ENCODE peak calls at places on chromosomes 6 and 20, in seven cellular contexts. P is heart left ventricle, Z is fibroblast of lung, S is ovary, W is pancreas, V is uterus, B is endothelial cell of umbilical vein. I is an unnamed sample. For H3K4me1, the result is how much of the 10 kb centered on the place peaks cover.

GRCh38 chr6:29631209-29631810 is 1.7 kb downstream of the GABBR1 start:
- DNase-seq in P (no peak), Z (peak), S (no peak), W (no peak), V (no peak), B (no peak), I (no peak)

GRCh38 chr6:75381878-75382633 is 97.5 kb upstream of the TMEM30A start:
- DNase-seq in P (no peak), Z (peak), S (no peak), W (no peak), V (no peak), B (peak), I (no peak)

GRCh38 chr6:151451950-151452749 is at the start of gene RMND1:
- DNase-seq in P (peak), Z (peak), S (peak), W (peak), V (peak), B (peak), I (peak)

GRCh38 chr6:162940426-162940825 is 212.7 kb downstream of the PACRG start:
- DNase-seq in P (peak), Z (peak), S (no peak), W (no peak), V (no peak), B (no peak), I (no peak)

GRCh38 chr20:17761612-17762011 is 61.8 kb downstream of the BANF2 start:
- DNase-seq in P (no peak), Z (no peak), S (no peak), W (no peak), V (no peak), B (no peak), I (no peak)

GRCh38 chr6:32940656-32941411 is at the start of gene HLA-DMB:
- DNase-seq in P (no peak), Z (peak), S (no peak), W (peak), V (no peak), B (peak), I (no peak)

GRCh38 chr20:46031701-46032254 is 2.8 kb downstream of the SLC12A5 start:
- DNase-seq in P (peak), Z (no peak), S (no peak), W (no peak), V (no peak), B (no peak), I (no peak)

GRCh38 chr20:37452236-37452635 is 68.8 kb upstream of the NNAT start:
- DNase-seq in P (no peak), Z (no peak), S (no peak), W (no peak), V (no peak), B (no peak), I (no peak)

GRCh38 chr20:38434310-38434741 is 802 bp downstream of the SNHG17 start:
- DNase-seq in P (no peak), Z (peak), S (no peak), W (no peak), V (no peak), B (peak), I (no peak)

GRCh38 chr6:155604991-155605390 is 149.4 kb upstream of the NOX3 start:
- DNase-seq in P (no peak), Z (peak), S (no peak), W (no peak), V (no peak), B (no peak), I (no peak)

GRCh38 chr6:10381830-10382208 is 33.1 kb downstream of the TFAP2A start:
- DNase-seq in P (no peak), Z (no peak), S (no peak), W (no peak), V (no peak), B (no peak), I (no peak)

GRCh38 chr20:37464173-37464572 is 56.9 kb upstream of the NNAT start:
- DNase-seq in P (no peak), Z (no peak), S (no peak), W (no peak), V (no peak), B (no peak), I (no peak)

GRCh38 chr6:149335924-149336323 is 18.4 kb downstream of the TAB2 start:
- DNase-seq in P (no peak), Z (peak), S (no peak), W (no peak), V (no peak), B (peak), I (peak)
- H3K4me1 ChIP-seq in P (half or more), Z (under half), S (under half), W (half or more), V (under half), B (under half), I (half or more)

GRCh38 chr6:3455121-3455489 is 1.7 kb downstream of the SLC22A23 start:
- DNase-seq in P (no peak), Z (no peak), S (no peak), W (no peak), V (no peak), B (no peak), I (no peak)

GRCh38 chr6:3455490-3456394 is 1.1 kb downstream of the SLC22A23 start:
- DNase-seq in P (peak), Z (no peak), S (no peak), W (peak), V (peak), B (peak), I (peak)

GRCh38 chr6:3451498-3451897 is 5.4 kb downstream of the SLC22A23 start:
- DNase-seq in P (no peak), Z (no peak), S (no peak), W (no peak), V (no peak), B (no peak), I (no peak)

GRCh38 chr6:3454206-3455016 is 2.4 kb downstream of the SLC22A23 start:
- DNase-seq in P (no peak), Z (no peak), S (no peak), W (no peak), V (no peak), B (no peak), I (no peak)

DNA sequence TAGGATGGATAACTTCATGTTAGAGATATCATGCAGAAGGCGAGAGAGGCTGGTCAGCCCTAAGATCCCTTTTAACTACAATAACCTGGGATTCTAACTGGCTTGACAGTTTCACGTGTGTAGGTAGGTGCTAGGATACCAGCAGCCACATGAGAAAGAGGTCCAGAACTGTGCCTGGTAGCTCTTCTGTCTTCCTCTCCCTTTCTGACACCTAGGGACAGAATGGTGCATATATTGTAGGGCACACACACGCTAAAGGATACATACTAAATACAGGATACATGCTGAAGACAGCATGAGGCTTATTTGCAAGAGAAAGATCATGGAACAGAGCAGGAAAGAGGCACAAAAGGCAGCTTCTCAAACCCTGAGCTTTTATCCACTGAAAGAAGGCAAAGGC is 3.4 kb downstream of the SLC22A23 start:
- DNase-seq in P (no peak), Z (no peak), S (no peak), W (no peak), V (no peak), B (no peak), I (no peak)
- TF ChIP-seq CTCF in P (no peak), Z (no peak), S (no peak), W (no peak), V (no peak), B (no peak), I (no peak)

GRCh38 chr6:107956586-107957164 is 1.3 kb downstream of the SEC63 start:
- DNase-seq in P (no peak), Z (peak), S (no peak), W (no peak), V (no peak), B (no peak), I (no peak)
- H3K4me1 ChIP-seq in P (under half), Z (under half), S (under half), W (under half), V (under half), B (under half), I (under half)

DNA sequence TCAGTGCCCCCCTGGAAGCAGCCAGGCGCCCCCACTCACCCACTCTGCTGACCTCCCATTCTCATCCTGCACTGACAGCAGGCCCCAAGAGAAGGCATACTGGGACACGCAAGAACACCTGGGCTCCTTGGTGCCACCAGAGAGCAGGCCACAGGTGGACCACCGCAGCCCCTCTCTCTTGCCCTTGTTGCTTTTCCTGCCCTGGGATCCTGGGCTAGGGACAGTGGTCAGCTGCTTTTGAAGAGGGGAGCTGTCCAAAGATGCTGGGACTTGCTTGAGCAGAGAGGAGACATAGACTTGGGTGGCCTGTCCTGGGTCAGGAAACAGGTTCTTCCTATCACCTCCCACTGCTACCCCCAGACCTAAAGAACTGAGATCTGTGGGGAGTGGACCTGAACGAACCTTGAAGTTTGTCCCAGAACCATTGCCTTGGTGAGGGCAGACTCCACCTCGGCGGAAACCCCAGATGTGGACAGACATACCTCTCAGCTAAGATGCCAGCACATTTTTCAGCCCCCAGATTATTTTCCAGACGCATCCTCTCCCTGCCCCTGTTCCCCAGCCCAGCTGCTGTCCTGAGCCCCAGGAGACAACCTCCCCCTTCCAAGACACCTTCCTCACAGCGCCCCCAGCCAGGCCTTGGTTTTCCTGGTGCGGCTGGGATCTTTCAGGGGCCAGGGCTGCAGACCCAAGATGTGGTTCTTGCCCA is 1.1 kb downstream of the GLP1R start:
- DNase-seq in P (no peak), Z (no peak), S (no peak), W (no peak), V (no peak), B (no peak), I (no peak)
- TF ChIP-seq CTCF in P (no peak), Z (no peak), S (no peak), W (no peak), V (no peak), B (no peak), I (no peak)

GRCh38 chr6:31533455-31533841 is 4.7 kb downstream of the MCCD1 start:
- DNase-seq in P (no peak), Z (no peak), S (no peak), W (no peak), V (no peak), B (no peak), I (no peak)

GRCh38 chr6:31531162-31531561 is 2.4 kb downstream of the MCCD1 start:
- DNase-seq in P (no peak), Z (no peak), S (no peak), W (no peak), V (no peak), B (no peak), I (no peak)

GRCh38 chr6:31534011-31534410 is 5.2 kb downstream of the MCCD1 start:
- DNase-seq in P (no peak), Z (no peak), S (no peak), W (no peak), V (no peak), B (no peak), I (no peak)

GRCh38 chr6:31531771-31532643 is 3.2 kb downstream of the MCCD1 start:
- DNase-seq in P (no peak), Z (no peak), S (no peak), W (no peak), V (no peak), B (no peak), I (no peak)

GRCh38 chr6:31532644-31533454 is 4.1 kb downstream of the MCCD1 start:
- DNase-seq in P (no peak), Z (no peak), S (no peak), W (no peak), V (no peak), B (no peak), I (no peak)
- H3K4me1 ChIP-seq in P (under half), Z (under half), S (under half), W (under half), V (under half), B (under half), I (under half)

DNA sequence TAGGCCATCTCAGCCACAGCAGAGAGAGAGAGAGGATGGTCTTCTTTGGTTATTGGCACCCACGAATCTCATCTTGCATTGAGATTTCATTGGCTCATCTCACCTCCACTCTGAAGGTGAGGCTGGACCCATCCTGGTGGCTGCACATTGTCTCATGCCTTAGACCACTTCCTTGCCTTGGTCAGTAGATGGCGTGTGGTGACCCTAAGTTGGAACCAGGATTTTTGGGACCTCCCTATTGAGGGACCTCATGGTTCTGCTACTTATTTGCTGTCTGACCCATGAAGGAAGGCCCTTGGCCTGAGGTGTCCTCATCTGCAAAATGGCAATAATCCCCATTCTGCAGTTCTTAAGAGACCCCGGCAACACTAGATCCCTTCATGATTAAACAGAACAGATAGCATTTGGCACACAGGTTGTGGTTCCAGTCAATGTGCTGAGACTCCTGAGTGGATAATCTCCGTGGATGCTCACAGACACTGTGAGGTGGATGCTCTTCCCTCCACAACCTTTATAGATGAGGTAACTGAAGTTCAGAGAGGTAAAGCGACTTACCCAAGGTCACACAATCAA is 21.5 kb upstream of the AAR2 start:
- DNase-seq in P (no peak), Z (peak), S (no peak), W (no peak), V (no peak), B (peak), I (no peak)
- TF ChIP-seq CTCF in P (peak), Z (peak), S (no peak), W (peak), V (no peak), B (peak), I (peak)

DNA sequence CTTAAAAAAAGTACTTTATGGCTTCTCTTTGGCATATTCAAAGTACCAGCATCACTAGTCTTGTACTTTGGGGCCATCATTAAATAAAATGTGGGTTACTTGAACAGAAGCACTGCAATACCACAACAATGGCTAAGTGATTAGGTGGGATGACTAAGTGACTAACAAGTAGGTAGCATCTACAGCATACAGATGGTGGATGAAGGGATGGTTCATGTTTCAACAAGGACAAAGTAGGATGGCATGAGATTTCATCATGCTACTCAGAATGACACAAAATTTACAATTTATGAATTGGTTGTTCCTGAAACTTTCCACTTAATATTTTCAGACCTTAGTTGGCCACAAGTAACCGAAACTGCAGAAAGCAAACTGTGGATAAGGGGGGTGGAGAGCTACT is 7.7 kb downstream of the MPC1 start:
- DNase-seq in P (no peak), Z (no peak), S (no peak), W (no peak), V (no peak), B (no peak), I (no peak)
- H3K4me1 ChIP-seq in P (half or more), Z (under half), S (under half), W (under half), V (under half), B (under half), I (under half)

GRCh38 chr6:161354956-161355355 is 81.1 kb upstream of the AGPAT4 start:
- DNase-seq in P (no peak), Z (no peak), S (no peak), W (no peak), V (no peak), B (no peak), I (no peak)

GRCh38 chr6:161354241-161354840 is 80.5 kb upstream of the AGPAT4 start:
- DNase-seq in P (no peak), Z (no peak), S (no peak), W (no peak), V (no peak), B (no peak), I (no peak)

GRCh38 chr6:161351855-161352254 is 78.0 kb upstream of the AGPAT4 start:
- DNase-seq in P (no peak), Z (no peak), S (no peak), W (no peak), V (no peak), B (no peak), I (no peak)

GRCh38 chr6:161355731-161356130 is 81.9 kb upstream of the AGPAT4 start:
- DNase-seq in P (no peak), Z (no peak), S (no peak), W (no peak), V (no peak), B (no peak), I (no peak)

DNA sequence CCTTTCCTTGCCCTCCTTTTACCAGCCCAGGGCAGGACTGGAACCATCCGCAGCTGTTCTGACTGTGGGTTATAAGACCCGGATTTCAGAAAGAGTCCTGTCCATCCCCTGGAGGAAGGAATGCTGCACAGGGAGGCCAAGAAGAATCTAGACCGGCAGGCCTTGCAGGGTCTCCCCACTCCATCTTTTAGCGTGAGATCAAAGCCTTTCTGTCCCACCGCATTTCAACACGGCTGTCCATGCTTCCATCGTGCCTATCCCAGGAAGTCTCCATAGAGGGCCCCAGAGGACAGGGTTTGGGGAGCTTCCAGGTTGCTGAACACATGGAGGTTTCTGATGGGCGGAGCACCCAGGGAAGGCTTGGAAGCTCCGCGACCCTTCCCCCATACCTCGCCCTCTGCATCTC is 79.3 kb upstream of the AGPAT4 start:
- DNase-seq in P (no peak), Z (no peak), S (no peak), W (no peak), V (no peak), B (no peak), I (no peak)
- TF ChIP-seq CTCF in P (peak), Z (no peak), S (no peak), W (no peak), V (no peak), B (peak), I (no peak)

GRCh38 chr6:127900935-127901334 is at the start of gene THEMIS:
- DNase-seq in P (no peak), Z (no peak), S (no peak), W (no peak), V (no peak), B (no peak), I (no peak)
- H3K4me1 ChIP-seq in P (under half), Z (under half), S (under half), W (under half), V (under half), B (under half), I (under half)